ENCODE peak calls at places on chromosomes 3 and 15, in nine cellular contexts. One of them, this sample, is unnamed.

GRCh38 chr3:18660059-18660458 is 234.9 kb upstream of the SATB1 start:
- DNase-seq in heart left ventricle: no peak
- DNase-seq in C1 segment of cervical spinal cord: no peak
- DNase-seq in effector memory CD8-positive, alpha-beta T cell: no peak
- DNase-seq in non-pigmented ciliary epithelial cell: no peak
- DNase-seq in activated CD4-positive, alpha-beta T cell treated with anti-CD3 and anti-CD28 coated beads, Interleukin-2, amount 50 U/mL, for 48 hours: no peak
- DNase-seq in body of pancreas: no peak
- DNase-seq in effector CD4-positive, alpha-beta T cell: no peak
- DNase-seq in activated T-cell treated with anti-CD3 and anti-CD28 coated beads for 48 hours: no peak
- DNase-seq in this sample: no peak

GRCh38 chr3:30667250-30667585 is 60.8 kb downstream of the TGFBR2 start:
- DNase-seq in effector CD4-positive, alpha-beta T cell: no peak
- DNase-seq in heart left ventricle: no peak
- DNase-seq in C1 segment of cervical spinal cord: no peak
- DNase-seq in body of pancreas: no peak
- DNase-seq in activated CD4-positive, alpha-beta T cell treated with anti-CD3 and anti-CD28 coated beads, Interleukin-2, amount 50 U/mL, for 48 hours: peak
- DNase-seq in effector memory CD8-positive, alpha-beta T cell: no peak
- DNase-seq in activated T-cell treated with anti-CD3 and anti-CD28 coated beads for 48 hours: no peak
- DNase-seq in non-pigmented ciliary epithelial cell: no peak
- DNase-seq in this sample: no peak

GRCh38 chr15:35657679-35658201 is 111.8 kb upstream of the DPH6 start:
- DNase-seq in body of pancreas: no peak
- DNase-seq in C1 segment of cervical spinal cord: no peak
- DNase-seq in effector memory CD8-positive, alpha-beta T cell: no peak
- DNase-seq in activated CD4-positive, alpha-beta T cell treated with anti-CD3 and anti-CD28 coated beads, Interleukin-2, amount 50 U/mL, for 48 hours: peak
- DNase-seq in effector CD4-positive, alpha-beta T cell: no peak
- DNase-seq in activated T-cell treated with anti-CD3 and anti-CD28 coated beads for 48 hours: peak
- DNase-seq in heart left ventricle: no peak
- DNase-seq in non-pigmented ciliary epithelial cell: no peak
- DNase-seq in this sample: no peak

GRCh38 chr3:149120051-149120972 is 9.1 kb upstream of the HPS3 start:
- DNase-seq in non-pigmented ciliary epithelial cell: no peak
- DNase-seq in heart left ventricle: no peak
- DNase-seq in activated CD4-positive, alpha-beta T cell treated with anti-CD3 and anti-CD28 coated beads, Interleukin-2, amount 50 U/mL, for 48 hours: no peak
- DNase-seq in activated T-cell treated with anti-CD3 and anti-CD28 coated beads for 48 hours: no peak
- DNase-seq in effector memory CD8-positive, alpha-beta T cell: peak
- DNase-seq in effector CD4-positive, alpha-beta T cell: peak
- DNase-seq in body of pancreas: no peak
- DNase-seq in C1 segment of cervical spinal cord: no peak
- DNase-seq in this sample: peak

GRCh38 chr3:86175051-86175536 is 815.9 kb downstream of the VGLL3 start:
- DNase-seq in heart left ventricle: no peak
- DNase-seq in activated CD4-positive, alpha-beta T cell treated with anti-CD3 and anti-CD28 coated beads, Interleukin-2, amount 50 U/mL, for 48 hours: no peak
- DNase-seq in body of pancreas: no peak
- DNase-seq in non-pigmented ciliary epithelial cell: peak
- DNase-seq in effector memory CD8-positive, alpha-beta T cell: no peak
- DNase-seq in effector CD4-positive, alpha-beta T cell: no peak
- DNase-seq in C1 segment of cervical spinal cord: no peak
- DNase-seq in activated T-cell treated with anti-CD3 and anti-CD28 coated beads for 48 hours: no peak
- DNase-seq in this sample: no peak

GRCh38 chr3:135248217-135248616 is 453.2 kb downstream of the EPHB1 start:
- DNase-seq in heart left ventricle: no peak
- DNase-seq in activated T-cell treated with anti-CD3 and anti-CD28 coated beads for 48 hours: no peak
- DNase-seq in C1 segment of cervical spinal cord: no peak
- DNase-seq in body of pancreas: no peak
- DNase-seq in effector CD4-positive, alpha-beta T cell: no peak
- DNase-seq in activated CD4-positive, alpha-beta T cell treated with anti-CD3 and anti-CD28 coated beads, Interleukin-2, amount 50 U/mL, for 48 hours: no peak
- DNase-seq in non-pigmented ciliary epithelial cell: no peak
- DNase-seq in effector memory CD8-positive, alpha-beta T cell: no peak
- DNase-seq in this sample: no peak

GRCh38 chr3:86225461-86225860 is 765.5 kb downstream of the VGLL3 start:
- DNase-seq in body of pancreas: no peak
- DNase-seq in non-pigmented ciliary epithelial cell: peak
- DNase-seq in activated T-cell treated with anti-CD3 and anti-CD28 coated beads for 48 hours: no peak
- DNase-seq in effector CD4-positive, alpha-beta T cell: no peak
- DNase-seq in heart left ventricle: no peak
- DNase-seq in C1 segment of cervical spinal cord: no peak
- DNase-seq in activated CD4-positive, alpha-beta T cell treated with anti-CD3 and anti-CD28 coated beads, Interleukin-2, amount 50 U/mL, for 48 hours: no peak
- DNase-seq in effector memory CD8-positive, alpha-beta T cell: no peak
- DNase-seq in this sample: no peak

GRCh38 chr3:123644358-123644757 is 59.5 kb upstream of the HACD2 start:
- DNase-seq in activated T-cell treated with anti-CD3 and anti-CD28 coated beads for 48 hours: no peak
- DNase-seq in activated CD4-positive, alpha-beta T cell treated with anti-CD3 and anti-CD28 coated beads, Interleukin-2, amount 50 U/mL, for 48 hours: no peak
- DNase-seq in heart left ventricle: no peak
- DNase-seq in non-pigmented ciliary epithelial cell: no peak
- DNase-seq in C1 segment of cervical spinal cord: no peak
- DNase-seq in effector CD4-positive, alpha-beta T cell: no peak
- DNase-seq in effector memory CD8-positive, alpha-beta T cell: no peak
- DNase-seq in body of pancreas: no peak
- DNase-seq in this sample: no peak

GRCh38 chr3:185200639-185201038 is 47.8 kb upstream of the C3orf70 start:
- DNase-seq in heart left ventricle: no peak
- DNase-seq in body of pancreas: no peak
- DNase-seq in non-pigmented ciliary epithelial cell: peak
- DNase-seq in effector memory CD8-positive, alpha-beta T cell: no peak
- DNase-seq in activated CD4-positive, alpha-beta T cell treated with anti-CD3 and anti-CD28 coated beads, Interleukin-2, amount 50 U/mL, for 48 hours: no peak
- DNase-seq in effector CD4-positive, alpha-beta T cell: no peak
- DNase-seq in activated T-cell treated with anti-CD3 and anti-CD28 coated beads for 48 hours: no peak
- DNase-seq in C1 segment of cervical spinal cord: no peak
- DNase-seq in this sample: no peak

GRCh38 chr3:115245437-115245836 is 98.3 kb upstream of the ZBTB20 start:
- DNase-seq in body of pancreas: no peak
- DNase-seq in activated T-cell treated with anti-CD3 and anti-CD28 coated beads for 48 hours: no peak
- DNase-seq in heart left ventricle: peak
- DNase-seq in C1 segment of cervical spinal cord: no peak
- DNase-seq in effector memory CD8-positive, alpha-beta T cell: no peak
- DNase-seq in effector CD4-positive, alpha-beta T cell: no peak
- DNase-seq in non-pigmented ciliary epithelial cell: peak
- DNase-seq in activated CD4-positive, alpha-beta T cell treated with anti-CD3 and anti-CD28 coated beads, Interleukin-2, amount 50 U/mL, for 48 hours: no peak
- DNase-seq in this sample: no peak

GRCh38 chr3:28824316-28824715 is 456.6 kb upstream of the RBMS3 start:
- DNase-seq in effector memory CD8-positive, alpha-beta T cell: no peak
- DNase-seq in heart left ventricle: no peak
- DNase-seq in effector CD4-positive, alpha-beta T cell: no peak
- DNase-seq in C1 segment of cervical spinal cord: no peak
- DNase-seq in activated CD4-positive, alpha-beta T cell treated with anti-CD3 and anti-CD28 coated beads, Interleukin-2, amount 50 U/mL, for 48 hours: no peak
- DNase-seq in body of pancreas: no peak
- DNase-seq in non-pigmented ciliary epithelial cell: no peak
- DNase-seq in activated T-cell treated with anti-CD3 and anti-CD28 coated beads for 48 hours: no peak
- DNase-seq in this sample: no peak

GRCh38 chr3:170967682-170968081 is 58.8 kb downstream of the SLC2A2 start:
- DNase-seq in activated T-cell treated with anti-CD3 and anti-CD28 coated beads for 48 hours: no peak
- DNase-seq in activated CD4-positive, alpha-beta T cell treated with anti-CD3 and anti-CD28 coated beads, Interleukin-2, amount 50 U/mL, for 48 hours: no peak
- DNase-seq in C1 segment of cervical spinal cord: no peak
- DNase-seq in effector memory CD8-positive, alpha-beta T cell: no peak
- DNase-seq in effector CD4-positive, alpha-beta T cell: no peak
- DNase-seq in body of pancreas: no peak
- DNase-seq in non-pigmented ciliary epithelial cell: no peak
- DNase-seq in heart left ventricle: no peak
- DNase-seq in this sample: no peak

GRCh38 chr3:10937141-10937825 is 55.3 kb upstream of the SLC6A1 start:
- DNase-seq in C1 segment of cervical spinal cord: no peak
- DNase-seq in effector CD4-positive, alpha-beta T cell: no peak
- DNase-seq in heart left ventricle: peak
- DNase-seq in non-pigmented ciliary epithelial cell: no peak
- DNase-seq in effector memory CD8-positive, alpha-beta T cell: no peak
- DNase-seq in activated CD4-positive, alpha-beta T cell treated with anti-CD3 and anti-CD28 coated beads, Interleukin-2, amount 50 U/mL, for 48 hours: no peak
- DNase-seq in activated T-cell treated with anti-CD3 and anti-CD28 coated beads for 48 hours: no peak
- DNase-seq in body of pancreas: no peak
- DNase-seq in this sample: no peak

This sample was measured in tibial nerve.